ENCODE peak calls at places on chromosomes 13 and 19, in five cellular contexts. W is neural progenitor cell, Z is hepatocyte, C is GM23338, B is GM23248. R is an unnamed sample.

GRCh38 chr19:44552324-44552723 is 22.8 kb upstream of the CEACAM20 start:
- DNase-seq in Z (peak), B (peak), W (peak), C (peak), R (peak)

GRCh38 chr13:111187879-111188643 is 73.0 kb downstream of the ARHGEF7 start:
- DNase-seq in W (no peak), Z (peak), B (peak), C (no peak), R (peak)

GRCh38 chr19:17237747-17238706 is 7.7 kb downstream of the NR2F6 start:
- DNase-seq in B (no peak), Z (no peak), W (no peak), C (no peak), R (no peak)

GRCh38 chr19:19111138-19111835 is 27.0 kb downstream of the TMEM161A start:
- DNase-seq in C (peak), B (no peak), W (no peak), Z (no peak), R (no peak)

GRCh38 chr13:44312898-44313551 is 60.6 kb upstream of the SERP2 start:
- DNase-seq in C (no peak), Z (no peak), W (no peak), B (peak), R (no peak)

GRCh38 chr19:23823952-23824389 is 65.3 kb upstream of the ZNF681 start:
- DNase-seq in C (peak), B (no peak), Z (no peak), W (peak), R (peak)

GRCh38 chr19:33374406-33374703 is 846 bp downstream of the CEBPG start:
- DNase-seq in W (peak), C (no peak), Z (no peak), B (peak), R (peak)

GRCh38 chr13:30165791-30166190 is 141.6 kb downstream of the KATNAL1 start:
- DNase-seq in Z (no peak), C (peak), W (peak), B (peak), R (no peak)

GRCh38 chr13:28831117-28831516 is 11.0 kb downstream of the MTUS2 start:
- DNase-seq in Z (no peak), C (no peak), W (no peak), B (no peak), R (no peak)

GRCh38 chr19:30439271-30439750 is 67.1 kb downstream of the ZNF536 start:
- DNase-seq in W (no peak), Z (no peak), C (no peak), B (no peak), R (no peak)

GRCh38 chr13:25690582-25690981 is 318.8 kb downstream of the ATP8A2 start:
- DNase-seq in W (no peak), B (no peak), Z (no peak), C (no peak), R (no peak)

GRCh38 chr13:20219585-20219984 is 12.5 kb downstream of the GJB6 start:
- DNase-seq in Z (no peak), B (no peak), C (no peak), W (no peak), R (no peak)

GRCh38 chr13:75326173-75327131 is 155.5 kb downstream of the TBC1D4 start:
- DNase-seq in B (peak), W (no peak), C (no peak), Z (peak), R (no peak)
- H3K4me3 ChIP-seq in B (no peak), W (no peak), C (no peak), Z (no peak), R (peak)

GRCh38 chr19:14544047-14544446 is 14.7 kb downstream of the TECR start:
- DNase-seq in C (no peak), W (no peak), B (no peak), Z (peak), R (no peak)

GRCh38 chr19:14544977-14545715 is 15.8 kb downstream of the TECR start:
- DNase-seq in Z (peak), B (no peak), W (no peak), C (no peak), R (no peak)

GRCh38 chr19:14536926-14537692 is 7.7 kb downstream of the TECR start:
- DNase-seq in W (peak), B (peak), C (peak), Z (peak), R (peak)

GRCh38 chr19:14542721-14543328 is 13.4 kb downstream of the TECR start:
- DNase-seq in B (peak), C (no peak), W (no peak), Z (peak), R (no peak)

GRCh38 chr19:14540741-14541525 is 11.5 kb downstream of the TECR start:
- DNase-seq in C (no peak), W (no peak), Z (no peak), B (no peak), R (no peak)
- H2AFZ ChIP-seq in C (no peak), W (no peak), Z (no peak), B (no peak), R (no peak)

GRCh38 chr19:21439372-21439771 is 42.4 kb downstream of the ZNF493 start:
- DNase-seq in Z (peak), B (peak), W (no peak), C (no peak), R (no peak)

GRCh38 chr19:21432590-21432989 is 35.7 kb downstream of the ZNF493 start:
- DNase-seq in B (no peak), C (no peak), Z (no peak), W (no peak), R (no peak)

GRCh38 chr19:21430674-21431073 is 33.7 kb downstream of the ZNF493 start:
- DNase-seq in Z (no peak), C (no peak), W (no peak), B (no peak), R (no peak)

GRCh38 chr19:21434967-21435544 is 38.1 kb downstream of the ZNF493 start:
- DNase-seq in C (peak), W (no peak), B (no peak), Z (no peak), R (no peak)

GRCh38 chr19:21434516-21434915 is 37.6 kb downstream of the ZNF493 start:
- DNase-seq in Z (no peak), B (no peak), W (no peak), C (no peak), R (no peak)
- H3K4me3 ChIP-seq in Z (no peak), B (no peak), W (no peak), C (no peak), R (no peak)

GRCh38 chr19:35545855-35546381 is 492 bp downstream of the TMEM147 start:
- DNase-seq in B (peak), W (no peak), Z (peak), C (peak), R (peak)
- H2AFZ ChIP-seq in B (peak), W (peak), Z (peak), C (peak), R (peak)

GRCh38 chr19:7293795-7294570 is at the start of gene INSR:
- DNase-seq in W (peak), Z (peak), C (peak), B (peak), R (peak)

GRCh38 chr19:7294571-7295212 is 478 bp upstream of the INSR start:
- DNase-seq in B (peak), Z (peak), W (peak), C (peak), R (peak)

GRCh38 chr19:7292950-7293794 is 1.0 kb downstream of the INSR start:
- DNase-seq in C (peak), Z (peak), B (peak), W (peak), R (no peak)

GRCh38 chr19:7288977-7289376 is 5.2 kb downstream of the INSR start:
- DNase-seq in W (no peak), B (no peak), C (no peak), Z (no peak), R (no peak)

GRCh38 chr19:7292352-7292949 is 1.8 kb downstream of the INSR start:
- DNase-seq in W (no peak), B (no peak), Z (no peak), C (peak), R (no peak)
- H3K4me3 ChIP-seq in W (peak), B (peak), Z (peak), C (peak), R (no peak)

DNA sequence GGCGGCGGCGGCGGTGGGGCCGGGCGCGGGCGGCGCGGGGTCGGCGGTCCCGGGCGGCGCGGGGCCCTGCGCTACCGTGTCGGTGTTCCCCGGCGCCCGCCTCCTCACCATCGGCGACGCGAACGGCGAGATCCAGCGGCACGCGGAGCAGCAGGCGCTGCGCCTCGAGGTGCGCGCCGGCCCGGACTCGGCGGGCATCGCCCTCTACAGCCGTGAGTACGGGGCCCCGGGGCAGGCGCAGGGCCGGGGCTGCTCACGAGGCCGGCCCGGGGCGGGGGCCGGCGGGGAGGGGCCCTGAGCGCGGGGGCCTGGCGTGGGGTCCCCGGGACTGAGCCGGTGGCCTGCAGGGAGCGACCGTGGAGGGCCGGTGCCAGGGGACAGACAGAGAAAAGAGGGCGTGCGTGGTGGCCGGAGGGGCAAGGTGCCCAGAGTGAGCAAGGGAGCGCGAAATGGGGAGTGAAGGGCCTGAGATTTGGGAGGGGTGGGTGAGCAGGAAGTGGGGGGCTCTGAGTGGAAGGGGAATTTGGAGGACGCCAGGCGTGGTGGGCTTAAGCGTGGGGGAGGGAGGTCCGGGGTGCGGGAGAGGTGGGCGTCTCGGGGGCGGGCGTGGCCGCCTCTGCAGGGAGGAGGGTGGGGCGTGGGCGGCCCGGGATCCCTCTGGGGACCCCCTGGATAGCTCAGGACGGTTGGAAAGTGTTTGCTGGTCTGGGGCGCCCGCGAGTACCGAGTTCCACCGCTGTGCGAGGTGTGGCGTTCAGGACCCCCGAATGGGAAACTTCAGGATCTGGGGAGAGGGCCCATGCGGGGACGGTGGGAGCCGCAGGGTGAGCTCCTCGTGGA is 578 bp downstream of the CARM1 start:
- DNase-seq in W (peak), C (peak), Z (peak), B (peak), R (peak)
- H2AFZ ChIP-seq in W (peak), C (no peak), Z (peak), B (peak), R (peak)

GRCh38 chr19:40754611-40755247 is 3.7 kb downstream of the SNRPA start:
- DNase-seq in B (peak), C (no peak), Z (peak), W (no peak), R (no peak)
- H3K4me3 ChIP-seq in B (peak), C (peak), Z (no peak), W (peak), R (peak)

DNA sequence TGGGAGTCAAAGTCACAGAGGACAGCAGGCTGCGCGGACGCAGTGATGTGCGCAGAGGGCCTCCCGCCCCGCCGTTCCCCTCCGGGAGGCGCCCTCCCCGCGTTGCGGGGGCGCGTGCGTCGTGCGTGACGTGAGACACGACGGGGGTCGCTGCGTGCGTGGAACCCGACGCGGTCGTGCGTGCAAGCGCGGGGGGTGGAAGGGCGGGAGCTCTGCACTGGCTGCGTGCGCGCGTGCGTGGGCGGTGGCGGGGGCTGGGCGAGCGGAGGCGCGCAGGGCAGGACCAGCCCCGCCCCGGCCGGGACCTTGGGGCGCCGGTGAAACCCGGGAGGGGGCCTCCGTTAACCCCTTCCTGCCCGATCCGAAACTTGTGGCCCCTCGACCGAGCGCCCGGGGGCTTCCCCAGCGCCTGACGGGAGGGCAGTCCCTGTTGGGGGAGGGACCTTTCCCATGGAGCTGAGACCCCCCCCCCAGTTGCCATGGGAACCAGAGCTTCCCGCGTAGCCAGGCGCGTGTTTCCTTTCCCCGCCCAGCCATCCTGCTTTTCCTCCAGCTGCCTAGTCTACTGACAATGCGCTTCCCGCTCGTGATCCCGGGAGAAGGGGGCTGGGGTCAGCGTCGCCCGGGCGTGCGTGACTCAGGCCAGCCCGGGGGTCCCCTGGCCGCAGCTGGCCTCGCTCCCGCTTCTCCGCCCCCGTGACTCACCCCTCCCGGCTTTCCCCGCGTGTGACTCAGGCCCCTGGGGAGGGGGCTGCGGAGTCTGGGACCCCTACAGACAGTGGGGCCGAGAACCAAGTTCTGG is 7.3 kb upstream of the HOOK2 start:
- DNase-seq in C (peak), B (peak), Z (peak), W (peak), R (peak)
- H2AFZ ChIP-seq in C (peak), B (no peak), Z (peak), W (peak), R (peak)

DNA sequence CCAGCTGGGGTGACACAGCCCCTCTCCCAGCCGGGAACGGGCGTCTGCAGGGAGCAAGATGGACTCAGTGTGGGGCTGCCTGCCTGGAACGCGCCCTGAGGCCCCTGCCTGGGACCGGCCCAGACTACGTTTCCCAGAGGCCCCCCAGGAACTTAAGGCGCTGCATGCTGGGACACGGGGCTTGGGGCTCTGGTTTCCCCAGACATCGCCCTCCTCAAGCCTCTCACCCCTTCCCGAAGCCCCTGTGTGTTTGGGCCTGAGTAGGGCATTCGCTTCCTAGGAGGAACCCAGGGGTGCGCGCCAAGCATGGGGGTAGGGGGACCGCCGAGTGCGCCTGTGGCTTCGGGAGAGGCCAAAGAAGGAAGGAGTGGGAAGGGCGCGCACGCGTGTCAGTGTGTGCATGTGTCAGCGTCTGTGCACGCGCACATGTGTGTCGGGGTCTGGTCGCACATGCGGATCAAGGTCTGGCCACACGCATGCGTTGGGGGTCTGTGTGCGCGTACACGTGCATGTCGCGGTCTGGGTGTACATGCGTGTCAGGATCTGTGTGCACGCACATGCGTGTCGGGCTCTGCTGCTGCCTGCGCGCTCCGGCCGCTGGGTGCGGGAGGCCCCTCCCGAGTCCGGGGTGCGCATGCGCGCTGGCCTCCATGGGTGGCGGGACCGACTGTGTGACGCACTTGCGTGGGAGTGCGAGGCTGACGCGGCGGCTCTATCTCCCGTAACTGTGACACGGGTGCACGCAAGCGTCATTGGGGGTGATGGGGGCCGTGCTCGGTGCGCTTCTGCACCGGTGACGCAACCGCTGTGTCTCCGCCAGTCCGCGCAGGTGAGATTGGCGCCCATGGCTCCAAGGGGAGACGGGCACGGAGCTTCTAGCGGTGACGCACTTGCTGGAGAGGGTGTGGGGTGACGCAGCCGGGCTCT is 16.2 kb downstream of the ZNF331 start:
- DNase-seq in B (peak), Z (no peak), C (peak), W (no peak), R (peak)
- H3K4me3 ChIP-seq in B (peak), Z (no peak), C (peak), W (no peak), R (peak)

R was measured in DND-41.